ENCODE peak calls at places on chromosome 20, in ten cellular contexts. O, M, U, K, Y, G, D, Q, S and I are unnamed samples.

GRCh38 chr20:48564997-48565396 is 262.8 kb downstream of the PREX1 start:
- DNase-seq in O (no peak), M (no peak), U (no peak), K (no peak), Y (no peak), G (no peak), D (no peak), Q (no peak), S (no peak), I (no peak)

GRCh38 chr20:50191065-50191565 is 485 bp downstream of the CEBPB start:
- DNase-seq in O (peak), M (peak), U (peak), K (peak), Y (peak), G (peak), D (no peak), Q (peak), S (peak), I (peak)

GRCh38 chr20:17556842-17557674 is 12.8 kb upstream of the DSTN start:
- DNase-seq in O (no peak), M (no peak), U (no peak), K (peak), Y (no peak), G (peak), D (no peak), Q (no peak), S (no peak), I (no peak)

GRCh38 chr20:44743916-44744655 is 1.6 kb upstream of the KCNK15 start:
- DNase-seq in O (no peak), M (no peak), U (no peak), K (no peak), Y (no peak), G (no peak), D (no peak), Q (no peak), S (no peak), I (no peak)

GRCh38 chr20:12058201-12058600 is 140.5 kb downstream of the BTBD3 start:
- DNase-seq in O (no peak), M (no peak), U (no peak), K (no peak), Y (no peak), G (no peak), D (no peak), Q (no peak), S (no peak), I (no peak)

GRCh38 chr20:6058684-6059295 is 4.9 kb upstream of the LRRN4 start:
- DNase-seq in O (no peak), M (no peak), U (no peak), K (no peak), Y (no peak), G (no peak), D (no peak), Q (no peak), S (no peak), I (no peak)

GRCh38 chr20:47950103-47950502 is 164.8 kb upstream of the SULF2 start:
- DNase-seq in O (no peak), M (peak), U (no peak), K (no peak), Y (no peak), G (no peak), D (no peak), Q (no peak), S (no peak), I (no peak)

GRCh38 chr20:44411757-44412401 is 56.4 kb downstream of the HNF4A start:
- DNase-seq in O (no peak), M (no peak), U (no peak), K (no peak), Y (no peak), G (no peak), D (no peak), Q (no peak), S (no peak), I (no peak)

GRCh38 chr20:16284385-16285100 is 288.7 kb downstream of the KIF16B start:
- DNase-seq in O (no peak), M (no peak), U (no peak), K (no peak), Y (no peak), G (no peak), D (no peak), Q (no peak), S (no peak), I (no peak)

GRCh38 chr20:58366016-58366415 is 23.0 kb upstream of the VAPB start:
- DNase-seq in O (no peak), M (no peak), U (no peak), K (no peak), Y (peak), G (no peak), D (no peak), Q (no peak), S (peak), I (no peak)

GRCh38 chr20:54356726-54357235 is 118.6 kb upstream of the DOK5 start:
- DNase-seq in O (no peak), M (no peak), U (no peak), K (no peak), Y (no peak), G (no peak), D (no peak), Q (no peak), S (no peak), I (no peak)

DNA sequence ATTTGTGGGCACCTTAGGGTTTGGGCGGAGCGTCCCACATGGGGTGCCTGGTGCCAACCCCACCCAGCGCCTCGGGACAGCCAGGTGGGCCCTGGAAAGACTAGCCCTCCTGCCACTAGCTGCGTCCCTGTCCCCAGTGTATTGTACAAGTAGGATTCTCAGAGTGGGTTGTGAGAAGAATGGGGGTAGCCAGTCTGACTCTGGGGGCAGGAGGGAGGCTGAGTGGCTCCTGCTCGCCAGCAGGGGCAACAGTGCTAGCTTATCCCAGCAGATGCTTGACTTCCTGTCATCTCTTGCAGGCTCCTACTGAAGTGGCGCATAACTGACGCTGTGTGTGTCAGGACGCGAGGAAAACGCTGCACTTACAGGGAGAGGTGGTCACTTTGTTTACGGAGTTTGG is 9.3 kb downstream of the PSMA7 start:
- DNase-seq in O (no peak), M (no peak), U (no peak), K (no peak), Y (peak), G (no peak), D (no peak), Q (no peak), S (no peak), I (no peak)
- TF ChIP-seq CTCF in O (peak), M (no peak), U (no peak), K (no peak), Y (peak), G (no peak), D (no peak), Q (peak), S (no peak), I (no peak)

DNA sequence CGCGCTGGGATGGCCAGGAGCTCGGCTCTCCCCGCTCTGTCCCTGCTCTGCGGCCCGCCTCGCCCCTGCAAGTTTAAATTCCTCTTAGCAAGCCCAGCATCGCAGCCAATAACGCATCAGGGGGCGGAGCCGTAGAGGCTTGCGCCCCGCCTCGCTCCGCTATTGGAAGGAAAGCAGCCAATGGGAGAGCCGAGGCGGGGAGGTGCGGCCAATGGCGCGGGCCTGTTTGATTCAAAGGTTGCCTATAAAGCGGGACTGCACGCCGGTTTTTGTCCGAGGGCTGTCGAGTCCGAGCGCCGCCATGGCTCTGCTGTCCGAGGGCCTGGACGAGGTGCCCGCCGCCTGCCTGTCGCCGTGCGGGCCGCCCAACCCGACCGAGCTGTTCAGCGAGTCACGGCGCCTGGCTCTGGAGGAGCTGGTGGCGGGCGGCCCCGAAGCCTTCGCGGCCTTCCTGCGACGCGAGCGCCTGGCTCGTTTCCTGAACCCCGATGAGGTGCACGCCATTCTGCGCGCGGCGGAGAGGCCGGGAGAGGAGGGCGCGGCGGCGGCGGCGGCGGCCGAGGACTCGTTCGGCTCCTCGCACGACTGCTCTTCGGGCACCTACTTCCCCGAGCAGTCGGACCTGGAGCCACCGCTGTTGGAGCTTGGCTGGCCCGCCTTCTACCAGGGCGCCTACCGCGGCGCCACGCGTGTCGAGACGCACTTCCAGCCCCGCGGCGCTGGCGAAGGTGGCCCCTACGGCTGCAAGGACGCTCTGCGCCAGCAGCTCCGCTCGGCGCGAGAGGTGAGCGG is at the start of gene FAM83D:
- DNase-seq in O (peak), M (peak), U (peak), K (peak), Y (peak), G (peak), D (peak), Q (peak), S (peak), I (peak)
- TF ChIP-seq CTCF in O (no peak), M (no peak), U (no peak), K (no peak), Y (no peak), G (no peak), D (no peak), Q (no peak), S (peak), I (no peak)

DNA sequence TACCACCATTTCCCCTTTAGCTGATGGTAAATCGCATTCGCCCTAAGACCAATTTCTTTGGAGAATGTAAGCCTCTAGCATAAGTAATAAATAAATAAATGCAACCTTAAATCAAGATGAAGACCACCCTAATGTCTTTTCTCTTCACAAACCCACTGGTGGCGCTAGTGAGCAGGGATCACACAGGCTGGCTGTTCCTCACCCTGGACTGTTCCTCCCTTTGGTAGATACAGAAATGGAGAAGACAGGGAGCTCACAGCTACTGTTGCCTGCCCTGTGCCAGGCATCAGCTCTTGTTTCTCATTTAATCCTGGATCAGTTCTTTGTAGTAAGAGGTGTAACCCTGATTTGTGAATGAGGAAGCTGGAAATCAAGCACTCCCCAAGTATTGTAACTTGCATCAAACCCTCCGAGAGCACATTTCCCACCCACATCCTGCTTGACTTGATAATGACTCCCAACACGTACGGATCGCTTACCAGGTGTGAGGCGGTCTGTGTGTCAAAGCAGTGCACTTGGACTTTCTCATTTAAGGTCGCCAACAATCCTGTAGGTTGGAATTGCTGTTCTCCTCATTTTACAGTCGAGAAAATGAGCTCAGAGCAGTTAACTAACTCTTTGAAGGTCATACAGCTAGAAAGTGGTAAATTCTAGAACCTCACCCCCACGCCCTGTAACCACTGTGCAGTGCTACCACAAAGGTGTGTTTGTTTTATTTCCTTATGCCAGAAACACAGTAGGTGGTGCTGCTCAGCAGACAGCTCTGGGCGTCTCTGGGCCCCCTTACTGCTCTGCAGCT is 236.2 kb downstream of the TSHZ2 start:
- DNase-seq in O (peak), M (no peak), U (peak), K (no peak), Y (peak), G (no peak), D (no peak), Q (no peak), S (peak), I (no peak)
- TF ChIP-seq CTCF in O (peak), M (no peak), U (no peak), K (no peak), Y (peak), G (no peak), D (no peak), Q (peak), S (peak), I (peak)

DNA sequence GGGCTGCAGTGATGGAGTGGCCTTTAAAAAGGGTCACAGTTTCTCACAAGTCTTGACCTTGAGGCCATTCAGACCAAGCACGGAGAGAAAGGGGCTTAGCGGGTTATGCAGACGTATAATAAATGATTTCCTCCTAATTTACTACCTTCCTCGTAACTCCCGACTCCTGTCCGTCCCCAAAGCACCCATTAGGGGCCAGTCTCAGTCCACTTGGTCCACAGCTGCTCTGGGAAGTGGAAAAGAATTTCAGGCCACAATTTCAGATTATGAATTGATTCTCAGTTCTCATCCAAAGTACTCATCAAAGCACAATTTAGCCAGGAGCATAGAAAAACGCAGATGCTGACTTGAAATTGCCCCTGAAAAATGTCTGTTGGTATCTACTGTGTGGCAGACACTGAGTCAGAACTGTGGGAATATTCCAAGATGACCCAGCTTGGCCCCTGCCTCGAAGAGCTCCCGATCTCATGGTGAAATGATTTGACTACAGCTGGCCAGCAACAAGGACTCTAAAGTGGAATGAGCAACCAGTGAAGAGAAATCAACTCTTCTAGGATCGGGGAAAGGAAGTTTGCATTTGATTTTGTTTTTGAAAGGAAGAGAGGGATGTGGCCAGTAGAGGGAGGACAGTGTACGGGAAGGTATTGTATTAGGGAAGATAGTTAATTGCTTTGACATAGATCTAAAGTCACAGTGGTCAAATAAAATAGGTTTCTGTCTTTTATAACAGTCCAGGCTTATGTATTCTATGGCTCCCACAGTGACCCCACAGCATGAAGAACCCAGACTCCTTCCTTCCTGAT is 15.2 kb upstream of the STK35 start:
- DNase-seq in O (no peak), M (no peak), U (no peak), K (no peak), Y (no peak), G (no peak), D (no peak), Q (no peak), S (no peak), I (no peak)
- TF ChIP-seq CTCF in O (no peak), M (no peak), U (no peak), K (no peak), Y (peak), G (no peak), D (no peak), Q (no peak), S (no peak), I (no peak)

DNA sequence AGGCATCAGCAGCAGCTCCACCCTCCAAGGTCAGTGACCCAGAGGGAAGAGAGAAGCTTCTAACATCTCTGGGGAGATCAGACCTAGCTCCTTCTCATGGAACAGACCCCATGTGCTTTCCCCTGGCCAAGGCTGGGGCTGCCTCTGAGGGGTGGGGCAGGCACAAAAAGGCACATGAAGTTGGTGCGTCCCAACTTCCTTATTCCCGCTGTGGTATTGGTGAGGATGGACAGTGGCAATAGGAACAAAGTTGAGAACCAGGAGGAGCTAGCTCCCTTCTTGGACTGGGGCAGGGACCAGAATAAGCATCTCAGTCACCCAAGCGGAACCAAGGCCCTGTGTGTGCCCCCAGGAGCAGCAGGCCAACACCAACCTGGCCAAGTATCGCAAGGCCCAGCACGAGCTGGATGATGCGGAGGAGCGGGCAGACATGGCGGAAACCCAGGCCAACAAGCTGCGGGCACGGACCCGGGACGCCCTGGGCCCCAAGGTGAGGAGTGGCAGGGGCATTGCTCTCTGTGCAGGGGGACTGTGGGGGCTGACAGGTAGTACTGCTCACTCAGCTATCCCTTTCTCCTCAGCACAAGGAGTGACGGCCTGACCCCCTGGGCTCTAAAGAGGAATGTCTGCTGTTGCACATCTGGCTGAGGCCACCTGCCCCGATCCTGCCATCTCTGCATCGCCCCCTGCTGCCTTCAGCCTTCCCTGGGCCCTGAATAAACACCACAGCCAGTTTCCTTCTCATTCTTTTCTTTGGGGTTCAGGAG is 46.1 kb downstream of the MYH7B start:
- DNase-seq in O (peak), M (no peak), U (no peak), K (no peak), Y (peak), G (no peak), D (no peak), Q (no peak), S (no peak), I (no peak)
- TF ChIP-seq CTCF in O (peak), M (no peak), U (no peak), K (no peak), Y (peak), G (no peak), D (peak), Q (peak), S (no peak), I (peak)

DNA sequence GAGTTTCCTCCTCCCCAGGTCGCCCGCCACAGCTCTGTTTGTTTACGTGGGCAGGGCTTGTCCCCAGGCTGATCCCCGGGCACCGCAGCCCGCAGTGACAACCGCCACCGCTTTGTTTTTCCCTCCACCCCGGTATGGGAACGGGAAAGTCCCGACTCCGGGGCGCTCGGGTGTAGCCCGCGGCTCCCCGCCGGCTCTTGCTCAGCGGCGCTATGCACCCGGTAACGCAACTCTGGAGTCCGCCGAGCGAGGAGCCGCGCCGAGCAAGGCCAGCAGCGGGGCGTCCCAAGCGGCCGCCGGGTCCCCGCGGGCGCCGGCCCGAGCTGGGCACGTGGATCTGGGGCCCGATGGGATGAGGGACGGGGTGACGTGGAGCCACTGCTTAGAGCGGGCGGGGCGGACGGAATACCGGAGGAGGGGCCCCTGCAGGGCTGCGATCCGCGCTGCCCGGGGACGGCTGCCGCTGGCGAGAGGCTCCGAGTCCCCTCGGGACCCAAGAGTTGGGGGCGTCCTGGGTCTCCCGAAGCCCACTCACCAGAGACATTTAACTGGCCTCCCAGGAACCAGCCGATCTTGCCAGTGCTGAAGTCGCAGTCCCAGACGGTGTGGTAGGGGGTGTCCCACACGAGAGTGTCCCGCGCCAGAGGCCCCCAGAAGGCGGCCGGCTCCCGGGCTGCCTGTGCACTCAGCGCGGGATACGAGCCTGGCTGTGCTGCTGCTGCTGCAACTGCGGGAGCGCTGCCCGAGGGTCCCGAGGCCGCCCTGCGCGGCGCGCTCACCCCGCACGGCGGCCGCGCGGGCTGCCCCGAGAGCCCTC is 497 bp downstream of the ACSS1 start:
- DNase-seq in O (no peak), M (peak), U (peak), K (peak), Y (peak), G (peak), D (peak), Q (peak), S (peak), I (peak)
- TF ChIP-seq CTCF in O (no peak), M (no peak), U (no peak), K (peak), Y (no peak), G (no peak), D (no peak), Q (no peak), S (no peak), I (no peak)

DNA sequence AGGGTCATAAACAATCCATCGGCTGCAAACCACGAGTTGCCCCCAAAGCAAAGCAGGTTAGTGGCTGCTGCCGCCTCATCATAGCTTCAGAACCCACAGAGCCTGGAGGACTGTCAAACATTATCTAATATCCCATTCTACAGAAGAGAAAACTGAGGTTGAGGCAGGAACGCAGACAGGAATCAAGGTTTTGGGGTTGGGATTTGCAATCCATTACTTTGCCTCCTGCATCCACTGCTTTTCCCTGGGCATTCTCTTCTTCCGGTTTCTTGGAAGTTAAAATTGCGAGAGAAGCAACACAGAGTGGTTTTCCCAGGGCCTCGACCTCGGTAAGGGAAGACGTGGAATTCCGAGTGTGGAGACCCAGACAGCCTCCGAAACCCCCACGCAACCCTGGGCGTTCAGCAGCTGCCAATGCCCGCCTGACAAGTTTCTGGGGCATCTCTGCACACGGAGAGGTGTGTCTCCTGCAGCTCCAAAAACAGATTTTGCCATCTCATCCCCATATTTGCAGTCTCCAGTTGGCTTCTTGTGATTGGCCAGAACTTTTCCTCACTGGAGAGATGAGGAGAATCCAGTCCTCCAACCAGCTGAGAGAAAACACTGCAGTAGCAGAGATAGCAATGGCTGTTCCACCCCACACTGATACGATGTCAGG is 45.5 kb upstream of the SNAP25 start:
- DNase-seq in O (no peak), M (no peak), U (no peak), K (no peak), Y (no peak), G (no peak), D (no peak), Q (no peak), S (no peak), I (no peak)
- TF ChIP-seq CTCF in O (no peak), M (no peak), U (no peak), K (no peak), Y (no peak), G (no peak), D (no peak), Q (no peak), S (no peak), I (no peak)

GRCh38 chr20:35329435-35330139 is 37.4 kb upstream of the FAM83C start:
- DNase-seq in O (peak), M (peak), U (peak), K (no peak), Y (peak), G (no peak), D (peak), Q (no peak), S (peak), I (peak)
- TF ChIP-seq CTCF in O (peak), M (peak), U (no peak), K (no peak), Y (peak), G (no peak), D (peak), Q (peak), S (peak), I (peak)